ENCODE peak calls at places on chromosomes 3 and 15, in ten cellular contexts. X is IMR-90; A is skeletal muscle cell; L is NCI-H1417 treated with DMSO at 0.1 percent for 48 hours; U is activated gamma-delta T cell treated with Interleukin-2 at 50 U/mL for 16 hours; Z is stimulated activated CD4-positive, alpha-beta T cell treated with anti-CD3 and anti-CD28 coated beads, TNF-alpha, amount 100 ng/mL, for 48 hours; T is transverse colon; M is activated T-cell treated with anti-CD3 and anti-CD28 coated beads for 48 hours; N is CD8-positive, alpha-beta T cell; Q is B cell. R is an unnamed sample.

GRCh38 chr3:107184375-107184774 is 192.9 kb upstream of the CCDC54 start:
- DNase-seq in U (no peak), Q (no peak), N (no peak), Z (no peak), X (peak), M (no peak), A (no peak), T (no peak), L (no peak), R (no peak)

GRCh38 chr3:63763156-63763555 is 55.9 kb upstream of the C3orf49 start:
- DNase-seq in L (no peak), U (no peak), X (no peak), M (no peak), A (peak), T (no peak), Q (no peak), Z (no peak), N (no peak), R (no peak)

GRCh38 chr15:99455796-99456160 is 110.0 kb upstream of the MEF2A start:
- DNase-seq in U (no peak), Z (no peak), M (no peak), X (no peak), A (no peak), L (no peak), Q (peak), N (peak), T (no peak), R (no peak)

GRCh38 chr15:51448592-51449494 is 107.4 kb downstream of the GLDN start:
- DNase-seq in M (no peak), Q (no peak), U (no peak), T (no peak), Z (no peak), L (no peak), X (peak), A (no peak), N (no peak), R (no peak)

GRCh38 chr15:69749797-69750196 is 297.2 kb downstream of the RPLP1 start:
- DNase-seq in M (no peak), T (no peak), Q (no peak), X (no peak), A (no peak), N (no peak), U (no peak), Z (no peak), L (no peak), R (no peak)

GRCh38 chr3:95810468-95810867 is 1003.9 kb upstream of the EPHA6 start:
- DNase-seq in X (no peak), M (no peak), Z (no peak), L (no peak), T (no peak), Q (no peak), A (no peak), U (no peak), N (no peak), R (no peak)

GRCh38 chr3:32780735-32781210 is 37.0 kb upstream of the TRIM71 start:
- DNase-seq in X (peak), T (peak), U (no peak), N (no peak), A (no peak), Z (no peak), L (no peak), M (no peak), Q (peak), R (peak)

GRCh38 chr3:151305081-151305777 is 11.4 kb downstream of the GPR87 start:
- DNase-seq in A (peak), Q (no peak), N (no peak), X (peak), U (no peak), T (peak), L (no peak), M (no peak), Z (peak), R (no peak)

GRCh38 chr3:142188846-142189245 is 36.5 kb downstream of the GK5 start:
- DNase-seq in L (no peak), Q (no peak), U (no peak), X (no peak), M (no peak), T (no peak), Z (no peak), A (no peak), N (no peak), R (no peak)

GRCh38 chr3:149128856-149129255 is 582 bp upstream of the HPS3 start:
- DNase-seq in U (no peak), L (no peak), A (no peak), X (peak), T (no peak), M (no peak), Q (no peak), N (no peak), Z (no peak), R (no peak)

GRCh38 chr3:159266779-159267178 is 464.9 kb downstream of the MFSD1 start:
- DNase-seq in Q (no peak), L (no peak), N (no peak), X (peak), A (no peak), M (no peak), Z (no peak), T (no peak), U (no peak), R (no peak)

GRCh38 chr3:151327571-151328198 is 1.7 kb downstream of the P2RY13 start:
- DNase-seq in X (peak), Q (no peak), L (peak), N (no peak), U (no peak), Z (no peak), M (no peak), T (no peak), A (no peak), R (no peak)

GRCh38 chr3:3800076-3800448 is 831 bp downstream of the LRRN1 start:
- DNase-seq in M (no peak), T (no peak), Z (no peak), A (no peak), U (peak), N (no peak), X (no peak), L (no peak), Q (peak), R (no peak)

GRCh38 chr3:173467501-173467900 is 70.0 kb downstream of the NLGN1 start:
- DNase-seq in T (no peak), X (peak), A (no peak), N (no peak), Q (no peak), L (no peak), M (no peak), Z (no peak), U (no peak), R (no peak)

GRCh38 chr15:74620636-74621545 is 5.3 kb downstream of the CLK3 start:
- DNase-seq in T (peak), Q (peak), Z (peak), X (peak), M (peak), U (peak), N (peak), L (no peak), A (no peak), R (peak)

GRCh38 chr3:152083058-152083457 is 185.7 kb upstream of the MBNL1 start:
- DNase-seq in X (no peak), N (no peak), Q (no peak), A (no peak), T (no peak), Z (no peak), U (no peak), M (no peak), L (no peak), R (no peak)

GRCh38 chr15:25684521-25685215 is 178.5 kb downstream of the ATP10A start:
- DNase-seq in X (peak), N (no peak), Q (no peak), M (no peak), L (no peak), T (no peak), U (no peak), A (peak), Z (no peak), R (no peak)

GRCh38 chr15:90884719-90885431 is 571 bp downstream of the FES start:
- DNase-seq in X (no peak), Q (no peak), U (no peak), A (no peak), T (no peak), Z (no peak), L (no peak), N (no peak), M (no peak), R (no peak)

GRCh38 chr15:81002254-81003022 is 1.7 kb downstream of the TLNRD1 start:
- DNase-seq in Z (no peak), M (no peak), L (no peak), U (no peak), X (no peak), T (peak), N (no peak), A (no peak), Q (peak), R (no peak)

GRCh38 chr3:159987291-159987711 is 1.3 kb upstream of the IL12A start:
- DNase-seq in A (peak), X (peak), L (no peak), T (no peak), N (no peak), U (no peak), Q (no peak), Z (no peak), M (no peak), R (no peak)

R was measured in NCI-H1930.